ENCODE peak calls at places on chromosome X, in nine cellular contexts. K is SK-N-MC; B is left ventricle myocardium inferior; F is heart right ventricle; M is IMR-90; W is AG04450; H is uterus; J is HL-60; N is CD8-positive, alpha-beta memory T cell. R is an unnamed sample.

GRCh38 chrX:150847088-150847487 is 51.4 kb downstream of the CD99L2 start:
- DNase-seq in K (no peak), H (no peak), B (no peak), W (no peak), N (no peak), M (no peak), J (no peak), F (no peak), R (no peak)

GRCh38 chrX:69741706-69742105 is 125.8 kb downstream of the EDA start:
- DNase-seq in N (no peak), J (no peak), K (no peak), W (no peak), M (no peak), H (no peak), F (peak; percentile 12), B (no peak), R (no peak)

GRCh38 chrX:38095971-38096529 is 89.7 kb downstream of the SYTL5 start:
- DNase-seq in N (no peak), J (no peak), H (no peak), M (peak; percentile 58), K (no peak), F (no peak), W (no peak), B (no peak), R (no peak)

GRCh38 chrX:71532078-71532752 is 689 bp upstream of the OGT start:
- DNase-seq in N (peak; percentile 75), M (peak; percentile 66), B (no peak), W (no peak), F (no peak), H (peak; percentile 15), K (no peak), J (no peak), R (peak; percentile 41)

GRCh38 chrX:124344246-124344645 is 2.1 kb upstream of the SH2D1A start:
- DNase-seq in H (no peak), M (no peak), N (no peak), B (no peak), J (no peak), W (no peak), K (no peak), F (no peak), R (no peak)

GRCh38 chrX:115901241-115901640 is 269.3 kb upstream of the AGTR2 start:
- DNase-seq in H (no peak), M (no peak), F (no peak), W (no peak), J (no peak), N (no peak), K (no peak), B (no peak), R (no peak)

GRCh38 chrX:24190500-24191156 is 41.1 kb downstream of the ZFX start:
- DNase-seq in B (no peak), K (no peak), M (peak; percentile 71), N (no peak), J (no peak), F (no peak), H (no peak), W (peak; percentile 24), R (no peak)

GRCh38 chrX:22950278-22951266 is 49.2 kb upstream of the DDX53 start:
- DNase-seq in J (no peak), B (no peak), N (no peak), H (no peak), W (peak; percentile 57), K (peak; percentile 42), F (no peak), M (peak; percentile 89), R (no peak)

GRCh38 chrX:130682990-130683389 is 220.0 kb downstream of the ENOX2 start:
- DNase-seq in M (peak; percentile 59), N (no peak), H (no peak), K (no peak), B (no peak), W (no peak), F (no peak), J (no peak), R (no peak)

GRCh38 chrX:10922158-10922557 is 189.0 kb upstream of the HCCS start:
- DNase-seq in K (peak; percentile 10), N (no peak), H (no peak), B (no peak), W (peak; percentile 43), M (peak; percentile 86), F (no peak), J (no peak), R (no peak)

GRCh38 chrX:53483838-53484420 is 49.8 kb upstream of the HSD17B10 start:
- DNase-seq in N (no peak), J (no peak), F (no peak), W (peak; percentile 10), M (peak; percentile 52), K (no peak), B (no peak), H (no peak), R (no peak)

GRCh38 chrX:49838374-49838773 is 9.3 kb downstream of the PAGE4 start:
- DNase-seq in K (no peak), N (no peak), J (peak; percentile 1), H (peak; percentile 21), F (no peak), M (peak; percentile 15), W (no peak), B (no peak), R (peak; percentile 13)

GRCh38 chrX:39814391-39814790 is 283.4 kb downstream of the BCOR start:
- DNase-seq in K (no peak), M (peak; percentile 23), N (peak; percentile 43), F (no peak), W (no peak), B (no peak), J (no peak), H (no peak), R (peak; percentile 27)

GRCh38 chrX:108666101-108666500 is 70.3 kb downstream of the IRS4 start:
- DNase-seq in W (no peak), N (no peak), B (no peak), H (no peak), F (no peak), K (no peak), J (no peak), M (no peak), R (no peak)

GRCh38 chrX:140091276-140091886 is 126.1 kb upstream of the CXorf66 start:
- DNase-seq in H (peak; percentile 13), W (no peak), N (no peak), B (peak; percentile 25), F (no peak), K (no peak), J (no peak), M (no peak), R (peak; percentile 8)

GRCh38 chrX:7028246-7028645 is 119.3 kb upstream of the STS start:
- DNase-seq in J (no peak), H (no peak), F (no peak), N (no peak), W (no peak), M (peak; percentile 35), B (no peak), K (no peak), R (no peak)

GRCh38 chrX:22276781-22277180 is 4.1 kb downstream of the CBLL2 start:
- DNase-seq in K (no peak), B (no peak), H (no peak), N (no peak), M (peak; percentile 17), J (no peak), W (no peak), F (no peak), R (no peak)

GRCh38 chrX:40109288-40110008 is 11.7 kb upstream of the BCOR start:
- DNase-seq in K (no peak), B (peak; percentile 69), N (no peak), W (no peak), M (peak; percentile 55), H (peak; percentile 70), J (no peak), F (peak; percentile 59), R (peak; percentile 67)

GRCh38 chrX:46994096-46994495 is 81.9 kb downstream of the JADE3 start:
- DNase-seq in B (no peak), F (no peak), M (peak; percentile 0), N (no peak), H (no peak), J (no peak), K (no peak), W (no peak), R (no peak)

GRCh38 chrX:46989548-46989947 is 77.3 kb downstream of the JADE3 start:
- DNase-seq in M (no peak), F (no peak), K (no peak), J (no peak), W (no peak), B (no peak), N (no peak), H (no peak), R (no peak)

GRCh38 chrX:46992070-46992469 is 79.8 kb downstream of the JADE3 start:
- DNase-seq in N (no peak), F (no peak), H (no peak), B (no peak), J (no peak), W (no peak), M (no peak), K (no peak), R (no peak)

GRCh38 chrX:46991664-46992063 is 79.4 kb downstream of the JADE3 start:
- DNase-seq in M (no peak), H (no peak), K (no peak), J (no peak), F (no peak), B (no peak), N (no peak), W (no peak), R (no peak)
- H3K4me3 ChIP-seq in M (no peak overlapping the region), H (no peak overlapping the region), K (no peak overlapping the region), J (no peak overlapping the region), F (no peak overlapping the region), B (no peak overlapping the region), N (no peak overlapping the region), W (no peak overlapping the region), R (no peak overlapping the region)

DNA sequence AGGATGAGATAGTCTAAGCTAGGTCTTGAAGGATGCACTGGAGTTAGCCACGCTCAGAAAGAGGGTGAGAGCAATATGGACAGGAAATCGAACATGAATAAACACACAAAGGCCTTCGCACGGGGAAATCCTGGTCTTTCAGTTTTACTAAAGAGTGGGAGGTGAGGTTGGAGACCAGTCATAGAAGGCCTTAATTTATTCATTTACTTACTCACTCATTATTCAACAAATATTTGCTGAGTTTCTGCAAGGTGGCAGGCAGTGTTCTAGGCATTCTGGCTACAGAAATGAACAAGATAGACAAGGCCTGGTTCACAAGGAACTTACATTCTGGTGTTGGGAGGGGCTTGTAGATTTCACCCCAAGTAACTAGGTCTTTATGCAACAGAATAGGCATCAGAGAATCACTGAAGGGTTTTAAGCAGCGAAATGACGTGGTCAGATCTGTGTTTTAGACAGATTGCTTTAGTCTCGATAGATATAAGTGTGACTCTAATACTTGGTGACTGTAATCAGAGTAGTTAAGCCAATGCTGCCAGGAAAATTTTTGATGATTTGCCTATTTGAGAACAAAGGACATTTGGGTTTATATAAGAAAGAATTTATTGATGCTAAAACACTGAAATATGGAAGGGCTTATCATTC is 184.3 kb upstream of the CASK start:
- DNase-seq in H (no peak), F (no peak), N (no peak), B (no peak), W (no peak), J (no peak), M (no peak), K (no peak), R (no peak)
- H3K27ac ChIP-seq in H (no peak overlapping the region), F (no peak overlapping the region), N (no peak overlapping the region), B (no peak overlapping the region), W (no peak overlapping the region), J (no peak overlapping the region), M (no peak overlapping the region), K (no peak overlapping the region), R (peak overlapping the region; percentile 66)

GRCh38 chrX:48538641-48539344 is 721 bp upstream of the TBC1D25 start:
- DNase-seq in N (no peak), H (no peak), B (no peak), M (no peak), W (no peak), J (no peak), F (no peak), K (no peak), R (no peak)
- H3K4me3 ChIP-seq in N (no peak overlapping the region), H (peak overlapping the region; percentile 24), B (peak overlapping the region; percentile 79), M (peak overlapping the region; percentile 89), W (peak overlapping the region; percentile 20), J (no peak overlapping the region), F (no peak overlapping the region), K (peak overlapping the region; percentile 11), R (no peak overlapping the region)

GRCh38 chrX:84168095-84168494 is 19.9 kb downstream of the RPS6KA6 start:
- DNase-seq in N (no peak), H (no peak), M (peak; percentile 53), B (no peak), K (no peak), W (no peak), F (no peak), J (no peak), R (no peak)
- H3K27ac ChIP-seq in N (no peak overlapping the region), H (no peak overlapping the region), M (no peak overlapping the region), B (no peak overlapping the region), K (no peak overlapping the region), W (no peak overlapping the region), F (no peak overlapping the region), J (no peak overlapping the region), R (no peak overlapping the region)

R was measured in transverse colon.